ENCODE peak calls at places on chromosomes 1 and 21, in seven cellular contexts. One of them, this sample, is unnamed.

GRCh38 chr1:66769512-66770229 is 17.4 kb downstream of the DYNLT5 start:
- DNase-seq in GM12891: no peak
- DNase-seq in H1: no peak
- DNase-seq in HepG2: no peak
- DNase-seq in SK-N-SH: no peak
- DNase-seq in GM12878: no peak
- DNase-seq in K562: no peak
- DNase-seq in this sample: no peak

GRCh38 chr1:87045757-87046422 is 131.5 kb downstream of the HS2ST1 start:
- DNase-seq in GM12891: no peak
- DNase-seq in H1: no peak
- DNase-seq in HepG2: no peak
- DNase-seq in SK-N-SH: no peak
- DNase-seq in GM12878: no peak
- DNase-seq in K562: no peak
- DNase-seq in this sample: no peak

GRCh38 chr1:100584761-100585745 is 47.1 kb downstream of the GPR88 start:
- DNase-seq in GM12891: no peak
- DNase-seq in H1: no peak
- DNase-seq in HepG2: peak; percentile 82
- DNase-seq in SK-N-SH: no peak
- DNase-seq in GM12878: no peak
- DNase-seq in K562: no peak
- DNase-seq in this sample: no peak

GRCh38 chr1:228972576-228972975 is 237.3 kb downstream of the RHOU start:
- DNase-seq in GM12891: no peak
- DNase-seq in H1: no peak
- DNase-seq in HepG2: no peak
- DNase-seq in SK-N-SH: no peak
- DNase-seq in GM12878: no peak
- DNase-seq in K562: peak; percentile 4
- DNase-seq in this sample: no peak

GRCh38 chr1:203638076-203638475 is 11.4 kb downstream of the ATP2B4 start:
- DNase-seq in GM12891: no peak
- DNase-seq in H1: no peak
- DNase-seq in HepG2: no peak
- DNase-seq in SK-N-SH: no peak
- DNase-seq in GM12878: no peak
- DNase-seq in K562: no peak
- DNase-seq in this sample: no peak

GRCh38 chr1:57204942-57205787 is 218.7 kb downstream of the DAB1 start:
- DNase-seq in GM12891: no peak
- DNase-seq in H1: no peak
- DNase-seq in HepG2: no peak
- DNase-seq in SK-N-SH: no peak
- DNase-seq in GM12878: no peak
- DNase-seq in K562: no peak
- DNase-seq in this sample: no peak

GRCh38 chr1:20285510-20285909 is 5.2 kb upstream of the VWA5B1 start:
- DNase-seq in GM12891: no peak
- DNase-seq in H1: no peak
- DNase-seq in HepG2: no peak
- DNase-seq in SK-N-SH: no peak
- DNase-seq in GM12878: no peak
- DNase-seq in K562: no peak
- DNase-seq in this sample: no peak

GRCh38 chr21:42646076-42646825 is 7.2 kb upstream of the PDE9A start:
- DNase-seq in GM12891: no peak
- DNase-seq in H1: no peak
- DNase-seq in HepG2: no peak
- DNase-seq in SK-N-SH: no peak
- DNase-seq in GM12878: no peak
- DNase-seq in K562: no peak
- DNase-seq in this sample: no peak

GRCh38 chr1:119968601-119969000 is 72.3 kb upstream of the ADAM30 start:
- DNase-seq in GM12891: no peak
- DNase-seq in H1: no peak
- DNase-seq in HepG2: no peak
- DNase-seq in SK-N-SH: no peak
- DNase-seq in GM12878: no peak
- DNase-seq in K562: no peak
- DNase-seq in this sample: no peak

GRCh38 chr1:178945763-178946266 is 74.9 kb upstream of the ANGPTL1 start:
- DNase-seq in GM12891: no peak
- DNase-seq in H1: peak; percentile 63
- DNase-seq in HepG2: no peak
- DNase-seq in SK-N-SH: no peak
- DNase-seq in GM12878: no peak
- DNase-seq in K562: no peak
- DNase-seq in this sample: no peak

GRCh38 chr1:232978827-232979226 is 28.4 kb downstream of the NTPCR start:
- DNase-seq in GM12891: no peak
- DNase-seq in H1: no peak
- DNase-seq in HepG2: no peak
- DNase-seq in SK-N-SH: peak; percentile 54
- DNase-seq in GM12878: no peak
- DNase-seq in K562: no peak
- DNase-seq in this sample: no peak

GRCh38 chr1:109787211-109787844 is 23.6 kb upstream of the EPS8L3 start:
- DNase-seq in GM12891: no peak
- DNase-seq in H1: no peak
- DNase-seq in HepG2: no peak
- DNase-seq in SK-N-SH: peak; percentile 10
- DNase-seq in GM12878: no peak
- DNase-seq in K562: no peak
- DNase-seq in this sample: no peak

GRCh38 chr1:58409826-58410225 is 136.7 kb downstream of the OMA1 start:
- DNase-seq in GM12891: no peak
- DNase-seq in H1: no peak
- DNase-seq in HepG2: no peak
- DNase-seq in SK-N-SH: no peak
- DNase-seq in GM12878: no peak
- DNase-seq in K562: no peak
- DNase-seq in this sample: no peak

GRCh38 chr1:151706464-151707415 is 9.9 kb downstream of the CELF3 start:
- DNase-seq in GM12891: no peak
- DNase-seq in H1: no peak
- DNase-seq in HepG2: no peak
- DNase-seq in SK-N-SH: no peak
- DNase-seq in GM12878: no peak
- DNase-seq in K562: no peak
- DNase-seq in this sample: no peak

GRCh38 chr1:46301406-46302090 is 1.9 kb downstream of the LRRC41 start:
- DNase-seq in GM12891: no peak
- DNase-seq in H1: peak; percentile 53
- DNase-seq in HepG2: peak; percentile 22
- DNase-seq in SK-N-SH: peak; percentile 66
- DNase-seq in GM12878: no peak
- DNase-seq in K562: peak; percentile 70
- DNase-seq in this sample: no peak

GRCh38 chr21:45901061-45901690 is 80.4 kb upstream of the COL6A1 start:
- DNase-seq in GM12891: no peak
- DNase-seq in H1: no peak
- DNase-seq in HepG2: no peak
- DNase-seq in SK-N-SH: no peak
- DNase-seq in GM12878: no peak
- DNase-seq in K562: no peak
- DNase-seq in this sample: no peak

GRCh38 chr1:117904485-117904884 is 24.9 kb downstream of the GDAP2 start:
- DNase-seq in GM12891: no peak
- DNase-seq in H1: no peak
- DNase-seq in HepG2: no peak
- DNase-seq in SK-N-SH: no peak
- DNase-seq in GM12878: no peak
- DNase-seq in K562: no peak
- DNase-seq in this sample: no peak

GRCh38 chr21:42627527-42628289 is 25.7 kb upstream of the PDE9A start:
- DNase-seq in GM12891: no peak
- DNase-seq in H1: no peak
- DNase-seq in HepG2: no peak
- DNase-seq in SK-N-SH: no peak
- DNase-seq in GM12878: no peak
- DNase-seq in K562: no peak
- DNase-seq in this sample: no peak

GRCh38 chr1:52348704-52349301 is 17.2 kb downstream of the CC2D1B start:
- DNase-seq in GM12891: no peak
- DNase-seq in H1: peak; percentile 63
- DNase-seq in HepG2: no peak
- DNase-seq in SK-N-SH: peak; percentile 81
- DNase-seq in GM12878: no peak
- DNase-seq in K562: peak; percentile 43
- DNase-seq in this sample: no peak

GRCh38 chr1:225347123-225347683 is 80.6 kb downstream of the LBR start:
- DNase-seq in GM12891: no peak
- DNase-seq in H1: no peak
- DNase-seq in HepG2: no peak
- DNase-seq in SK-N-SH: no peak
- DNase-seq in GM12878: peak; percentile 9
- DNase-seq in K562: no peak
- DNase-seq in this sample: no peak

GRCh38 chr1:31583082-31583994 is 7.0 kb downstream of the TINAGL1 start:
- DNase-seq in GM12891: no peak
- DNase-seq in H1: no peak
- DNase-seq in HepG2: no peak
- DNase-seq in SK-N-SH: no peak
- DNase-seq in GM12878: no peak
- DNase-seq in K562: peak; percentile 5
- DNase-seq in this sample: no peak

GRCh38 chr1:12014141-12014981 is 4.9 kb upstream of the MIIP start:
- DNase-seq in GM12891: no peak
- DNase-seq in H1: no peak
- DNase-seq in HepG2: no peak
- DNase-seq in SK-N-SH: no peak
- DNase-seq in GM12878: no peak
- DNase-seq in K562: peak; percentile 64
- DNase-seq in this sample: no peak

GRCh38 chr1:230857077-230857476 is 11.2 kb downstream of the C1orf198 start:
- DNase-seq in GM12891: no peak
- DNase-seq in H1: no peak
- DNase-seq in HepG2: no peak
- DNase-seq in SK-N-SH: no peak
- DNase-seq in GM12878: no peak
- DNase-seq in K562: no peak
- DNase-seq in this sample: no peak
- TF ChIP-seq POLR2AphosphoS5 in GM12891: no peak
- TF ChIP-seq POLR2AphosphoS5 in H1: no peak
- TF ChIP-seq POLR2AphosphoS5 in HepG2: no peak
- TF ChIP-seq POLR2AphosphoS5 in SK-N-SH: no peak
- TF ChIP-seq POLR2AphosphoS5 in GM12878: no peak
- TF ChIP-seq POLR2AphosphoS5 in K562: no peak
- TF ChIP-seq POLR2AphosphoS5 in this sample: no peak

GRCh38 chr1:220906561-220907334 is 27.5 kb downstream of the HLX start:
- DNase-seq in GM12891: no peak
- DNase-seq in H1: no peak
- DNase-seq in HepG2: no peak
- DNase-seq in SK-N-SH: no peak
- DNase-seq in GM12878: no peak
- DNase-seq in K562: no peak
- DNase-seq in this sample: no peak
- TF ChIP-seq TAF1 in GM12891: no peak
- TF ChIP-seq TAF1 in H1: no peak
- TF ChIP-seq TAF1 in HepG2: no peak
- TF ChIP-seq TAF1 in SK-N-SH: no peak
- TF ChIP-seq TAF1 in GM12878: no peak
- TF ChIP-seq TAF1 in K562: no peak
- TF ChIP-seq TAF1 in this sample: no peak

GRCh38 chr1:231522038-231522437 is 6.4 kb upstream of the TSNAX start:
- DNase-seq in GM12891: no peak
- DNase-seq in H1: no peak
- DNase-seq in HepG2: peak; percentile 69
- DNase-seq in SK-N-SH: no peak
- DNase-seq in GM12878: no peak
- DNase-seq in K562: no peak
- DNase-seq in this sample: no peak

GRCh38 chr1:231515748-231516147 is 12.7 kb upstream of the TSNAX start:
- DNase-seq in GM12891: no peak
- DNase-seq in H1: no peak
- DNase-seq in HepG2: no peak
- DNase-seq in SK-N-SH: no peak
- DNase-seq in GM12878: peak; percentile 19
- DNase-seq in K562: no peak
- DNase-seq in this sample: no peak

GRCh38 chr1:231519166-231519565 is 9.3 kb upstream of the TSNAX start:
- DNase-seq in GM12891: no peak
- DNase-seq in H1: no peak
- DNase-seq in HepG2: no peak
- DNase-seq in SK-N-SH: no peak
- DNase-seq in GM12878: no peak
- DNase-seq in K562: no peak
- DNase-seq in this sample: no peak

GRCh38 chr1:231517076-231517475 is 11.4 kb upstream of the TSNAX start:
- DNase-seq in GM12891: no peak
- DNase-seq in H1: no peak
- DNase-seq in HepG2: no peak
- DNase-seq in SK-N-SH: no peak
- DNase-seq in GM12878: no peak
- DNase-seq in K562: no peak
- DNase-seq in this sample: no peak

DNA sequence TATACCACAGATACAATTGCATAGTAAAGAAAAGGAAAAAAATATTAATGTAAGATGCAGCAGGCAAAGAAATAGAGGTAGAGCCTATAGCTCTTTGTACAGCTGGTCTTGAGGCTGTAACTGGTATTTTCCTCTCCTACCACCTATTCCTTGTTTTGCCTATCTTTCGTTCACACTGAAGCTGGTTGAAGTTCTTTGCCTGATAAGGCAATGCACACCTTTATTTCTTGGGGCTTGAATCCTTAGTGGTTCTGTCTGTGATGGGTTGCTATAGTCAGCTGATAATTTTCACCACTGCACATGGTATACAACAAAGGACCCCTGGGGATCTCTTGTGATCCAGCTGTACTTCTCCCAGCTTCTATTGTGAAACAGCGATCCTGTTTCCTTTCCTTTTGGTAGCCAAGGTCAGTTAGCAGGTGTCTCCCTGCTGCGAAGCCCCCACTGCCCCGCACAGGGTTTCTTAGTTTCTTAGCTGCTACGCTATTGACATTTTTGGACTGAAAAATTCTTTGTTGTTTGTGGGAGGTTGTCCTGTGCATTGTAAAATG is 9.9 kb upstream of the TSNAX start:
- DNase-seq in GM12891: no peak
- DNase-seq in H1: no peak
- DNase-seq in HepG2: no peak
- DNase-seq in SK-N-SH: no peak
- DNase-seq in GM12878: no peak
- DNase-seq in K562: no peak
- DNase-seq in this sample: no peak
- TF ChIP-seq POLR2AphosphoS5 in GM12891: no peak
- TF ChIP-seq POLR2AphosphoS5 in H1: no peak
- TF ChIP-seq POLR2AphosphoS5 in HepG2: no peak
- TF ChIP-seq POLR2AphosphoS5 in SK-N-SH: no peak
- TF ChIP-seq POLR2AphosphoS5 in GM12878: no peak
- TF ChIP-seq POLR2AphosphoS5 in K562: no peak
- TF ChIP-seq POLR2AphosphoS5 in this sample: no peak

DNA sequence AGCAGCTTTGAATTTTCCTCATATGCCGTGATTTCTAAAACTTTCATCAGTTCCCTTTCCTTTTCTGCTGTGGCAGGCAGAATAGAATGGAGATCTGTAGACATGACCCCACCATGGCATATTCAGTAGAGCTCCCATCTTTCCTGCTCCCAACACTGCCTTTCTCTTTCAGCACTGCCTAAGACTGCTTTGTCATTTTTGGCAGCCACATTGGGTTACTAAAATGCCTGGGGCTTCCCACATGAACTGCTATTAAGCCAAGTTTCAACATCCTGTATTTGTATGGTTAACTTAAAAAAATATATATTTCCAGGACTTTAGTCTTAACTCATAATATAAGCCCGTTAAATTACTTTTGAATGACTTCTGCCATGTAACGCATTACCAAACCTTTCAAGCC is 60.9 kb downstream of the TBX19 start:
- DNase-seq in GM12891: no peak
- DNase-seq in H1: no peak
- DNase-seq in HepG2: no peak
- DNase-seq in SK-N-SH: no peak
- DNase-seq in GM12878: no peak
- DNase-seq in K562: no peak
- DNase-seq in this sample: no peak
- TF ChIP-seq TAF1 in GM12891: no peak
- TF ChIP-seq TAF1 in H1: no peak
- TF ChIP-seq TAF1 in HepG2: no peak
- TF ChIP-seq TAF1 in SK-N-SH: no peak
- TF ChIP-seq TAF1 in GM12878: no peak
- TF ChIP-seq TAF1 in K562: no peak
- TF ChIP-seq TAF1 in this sample: no peak